ENCODE peak calls at places on chromosome 7, in nine cellular contexts. K is cardiac muscle cell, J is neural progenitor cell, M is endodermal cell, S is H1, V is PC-3, B is SK-N-SH, Y is PC-9, H is esophagus muscularis mucosa. X is an unnamed sample. For H3K4me1, the result is how much of the 10 kb centered on the place peaks cover.

GRCh38 chr7:6460990-6461584 is 13.3 kb upstream of the DAGLB start:
- DNase-seq in K (no peak), J (no peak), M (no peak), S (no peak), V (no peak), B (no peak), Y (no peak), H (no peak), X (no peak)

GRCh38 chr7:66169616-66170015 is 35.5 kb upstream of the TPST1 start:
- DNase-seq in K (no peak), J (no peak), M (no peak), S (no peak), V (no peak), B (no peak), Y (peak), H (no peak), X (peak)

GRCh38 chr7:10940748-10941358 is 32.8 kb upstream of the PHF14 start:
- DNase-seq in K (no peak), J (no peak), M (no peak), S (no peak), V (peak), B (peak), Y (peak), H (no peak), X (peak)

GRCh38 chr7:6637544-6638229 is 569 bp downstream of the ZNF316 start:
- DNase-seq in K (peak), J (peak), M (peak), S (no peak), V (peak), B (peak), Y (peak), H (no peak), X (no peak)

GRCh38 chr7:108396094-108396493 is 60.1 kb downstream of the NRCAM start:
- DNase-seq in K (no peak), J (no peak), M (no peak), S (no peak), V (no peak), B (no peak), Y (no peak), H (no peak), X (no peak)

GRCh38 chr7:34281260-34281659 is 375.9 kb downstream of the BMPER start:
- DNase-seq in K (no peak), J (no peak), M (no peak), S (no peak), V (no peak), B (no peak), Y (no peak), H (no peak), X (no peak)

GRCh38 chr7:12570529-12571461 is at the start of gene SCIN:
- DNase-seq in K (peak), J (peak), M (peak), S (no peak), V (peak), B (peak), Y (peak), H (no peak), X (no peak)

GRCh38 chr7:137703291-137704010 is 143.3 kb downstream of the DGKI start:
- DNase-seq in K (no peak), J (no peak), M (no peak), S (no peak), V (no peak), B (no peak), Y (no peak), H (no peak), X (no peak)

GRCh38 chr7:36227223-36227622 is 74.2 kb downstream of the EEPD1 start:
- DNase-seq in K (peak), J (no peak), M (no peak), S (no peak), V (no peak), B (no peak), Y (no peak), H (no peak), X (no peak)

GRCh38 chr7:112021348-112022044 is 184.7 kb downstream of the DOCK4 start:
- DNase-seq in K (no peak), J (no peak), M (no peak), S (no peak), V (no peak), B (no peak), Y (no peak), H (no peak), X (no peak)

GRCh38 chr7:35694161-35694783 is 663 bp downstream of the HERPUD2 start:
- DNase-seq in K (no peak), J (no peak), M (no peak), S (no peak), V (peak), B (peak), Y (no peak), H (no peak), X (peak)

GRCh38 chr7:39910108-39910869 is 39.8 kb upstream of the CDK13 start:
- DNase-seq in K (peak), J (no peak), M (no peak), S (no peak), V (no peak), B (no peak), Y (no peak), H (no peak), X (no peak)

GRCh38 chr7:145036592-145037386 is 200.9 kb upstream of the TPK1 start:
- DNase-seq in K (peak), J (peak), M (peak), S (peak), V (peak), B (peak), Y (peak), H (no peak), X (peak)

GRCh38 chr7:128094111-128094570 is 62.9 kb upstream of the LRRC4 start:
- DNase-seq in K (no peak), J (no peak), M (no peak), S (no peak), V (no peak), B (no peak), Y (no peak), H (no peak), X (no peak)

GRCh38 chr7:24034251-24034650 is 249.7 kb upstream of the NPY start:
- DNase-seq in K (no peak), J (no peak), M (no peak), S (no peak), V (no peak), B (no peak), Y (no peak), H (no peak), X (no peak)
- H3K4me3 ChIP-seq in K (no peak), J (no peak), M (no peak), S (no peak), V (no peak), B (no peak), Y (no peak), H (no peak), X (no peak)

GRCh38 chr7:27661776-27662489 is 750 bp downstream of the HIBADH start:
- DNase-seq in K (peak), J (no peak), M (peak), S (no peak), V (no peak), B (peak), Y (no peak), H (no peak), X (peak)

GRCh38 chr7:27662490-27663205 is at the start of gene HIBADH:
- DNase-seq in K (peak), J (peak), M (peak), S (peak), V (peak), B (peak), Y (peak), H (peak), X (peak)

DNA sequence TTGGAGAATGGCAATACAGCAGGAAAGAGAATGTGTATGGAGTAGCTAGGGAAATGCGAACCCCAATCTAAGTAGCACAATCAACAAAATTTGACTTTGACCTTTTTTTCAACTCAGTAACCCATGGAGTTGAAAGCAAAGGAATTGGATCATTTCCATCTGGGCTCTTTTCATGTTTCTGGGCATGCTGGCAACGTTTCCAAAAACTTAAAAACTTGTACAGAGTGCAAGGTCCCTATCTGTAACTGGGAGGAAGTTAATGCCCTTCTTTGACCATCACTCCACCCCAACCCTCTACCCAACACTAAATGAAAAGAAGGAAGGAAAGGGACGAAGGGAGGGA is 1.3 kb upstream of the HIBADH start:
- DNase-seq in K (no peak), J (no peak), M (no peak), S (no peak), V (no peak), B (no peak), Y (no peak), H (no peak), X (no peak)
- TF ChIP-seq CTCF in K (no peak), J (no peak), M (no peak), S (no peak), V (no peak), B (no peak), Y (no peak), H (no peak), X (no peak)

GRCh38 chr7:44051611-44052220 is 7.2 kb downstream of the DBNL start:
- DNase-seq in K (no peak), J (no peak), M (peak), S (no peak), V (no peak), B (no peak), Y (no peak), H (no peak), X (no peak)

GRCh38 chr7:44050121-44050914 is 5.8 kb downstream of the DBNL start:
- DNase-seq in K (no peak), J (no peak), M (peak), S (no peak), V (no peak), B (no peak), Y (no peak), H (no peak), X (no peak)

GRCh38 chr7:44048031-44048795 is 3.7 kb downstream of the DBNL start:
- DNase-seq in K (no peak), J (no peak), M (peak), S (no peak), V (no peak), B (no peak), Y (no peak), H (no peak), X (no peak)

GRCh38 chr7:44052771-44053365 is 8.4 kb downstream of the DBNL start:
- DNase-seq in K (no peak), J (no peak), M (no peak), S (no peak), V (no peak), B (no peak), Y (no peak), H (no peak), X (no peak)

DNA sequence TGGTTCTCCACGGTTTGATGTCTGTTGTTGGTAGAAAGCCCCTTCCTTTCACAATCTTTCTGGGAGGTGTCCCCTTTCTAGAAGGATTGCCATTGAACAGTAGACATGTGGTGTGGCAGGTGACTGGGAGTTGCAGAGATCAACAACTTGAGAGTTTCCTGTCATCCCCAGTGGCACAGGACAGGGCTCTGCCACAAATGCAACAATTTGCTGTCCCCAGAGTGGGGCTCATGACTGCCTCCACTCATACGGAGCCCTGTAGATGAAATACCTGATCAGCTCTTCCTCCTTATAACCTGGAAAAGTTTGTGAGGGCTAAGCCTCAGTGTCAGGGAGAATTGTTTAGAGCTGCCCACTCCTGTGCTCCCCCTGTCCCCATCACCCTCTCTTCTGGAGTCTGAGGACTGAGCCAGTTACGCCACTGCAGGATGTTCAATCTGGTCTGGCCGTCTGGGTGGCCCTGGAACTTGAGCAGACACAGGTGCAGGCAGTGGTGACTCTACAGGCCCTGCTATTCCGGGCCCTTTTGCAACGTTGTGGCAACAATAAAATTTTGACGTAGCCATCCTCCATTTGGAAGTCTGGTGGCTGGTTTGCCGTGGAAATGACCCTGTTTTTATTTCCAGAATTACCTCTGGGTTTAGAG is 6.5 kb downstream of the DBNL start:
- DNase-seq in K (no peak), J (no peak), M (peak), S (no peak), V (no peak), B (no peak), Y (no peak), H (no peak), X (no peak)
- H3K4me1 ChIP-seq in K (under half), J (under half), M (under half), S (under half), V (under half), B (under half), Y (under half), H (under half), X (under half)

GRCh38 chr7:110861163-110861562 is 229.8 kb upstream of the LRRN3 start:
- DNase-seq in K (no peak), J (no peak), M (no peak), S (no peak), V (no peak), B (no peak), Y (no peak), H (no peak), X (no peak)

GRCh38 chr7:110856704-110857103 is 234.2 kb upstream of the LRRN3 start:
- DNase-seq in K (no peak), J (no peak), M (no peak), S (no peak), V (peak), B (no peak), Y (no peak), H (no peak), X (peak)

GRCh38 chr7:110852156-110852858 is 238.6 kb upstream of the LRRN3 start:
- DNase-seq in K (no peak), J (no peak), M (no peak), S (no peak), V (peak), B (no peak), Y (no peak), H (no peak), X (peak)

GRCh38 chr7:110853263-110853662 is 237.7 kb upstream of the LRRN3 start:
- DNase-seq in K (no peak), J (no peak), M (no peak), S (no peak), V (no peak), B (no peak), Y (no peak), H (no peak), X (no peak)

GRCh38 chr7:110857106-110857505 is 233.8 kb upstream of the LRRN3 start:
- DNase-seq in K (no peak), J (no peak), M (no peak), S (no peak), V (no peak), B (no peak), Y (no peak), H (no peak), X (no peak)
- H3K4me3 ChIP-seq in K (no peak), J (no peak), M (no peak), S (no peak), V (no peak), B (no peak), Y (no peak), H (no peak), X (no peak)

DNA sequence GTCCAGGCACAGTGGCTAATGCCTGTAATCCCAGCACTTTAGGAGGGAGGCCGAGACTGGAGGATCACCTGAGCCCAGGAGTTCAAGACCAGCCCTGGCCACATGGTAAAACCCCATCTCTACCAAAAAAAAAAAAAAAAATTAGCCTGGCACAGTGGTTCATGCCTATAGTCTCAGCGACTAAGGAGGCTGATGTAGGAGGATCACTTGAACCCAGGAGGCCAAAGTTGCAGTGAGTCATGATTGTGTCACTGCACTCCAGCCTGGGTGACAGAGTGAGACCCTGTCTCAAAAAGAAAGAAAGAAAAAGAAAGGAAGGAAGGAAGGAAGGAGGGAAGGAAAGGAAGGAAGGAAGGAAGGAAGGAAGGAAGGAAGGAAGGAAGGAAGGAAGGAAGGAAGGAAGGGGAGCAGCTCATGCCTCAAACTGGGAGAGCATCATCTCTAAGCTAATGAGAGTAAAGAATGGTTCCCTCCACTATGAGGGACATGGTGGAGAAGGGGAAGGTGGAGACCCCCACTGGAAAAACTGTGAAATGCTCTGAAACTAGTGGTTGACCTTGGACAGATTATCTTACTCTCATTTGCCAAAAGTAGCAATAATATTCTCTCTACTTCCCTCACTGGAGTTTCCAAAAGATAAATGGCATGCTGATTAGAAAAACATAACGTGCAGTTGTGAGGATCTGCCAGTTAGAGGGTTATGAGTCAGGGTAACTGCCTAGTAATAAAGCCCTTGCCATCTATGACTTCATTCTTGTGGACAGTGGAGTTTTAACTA is 16.8 kb downstream of the GIMAP5 start:
- DNase-seq in K (peak), J (peak), M (peak), S (no peak), V (peak), B (peak), Y (no peak), H (no peak), X (peak)
- TF ChIP-seq CTCF in K (peak), J (peak), M (peak), S (peak), V (peak), B (peak), Y (no peak), H (no peak), X (peak)

GRCh38 chr7:95493247-95493646 is 7.5 kb downstream of the ASB4 start:
- DNase-seq in K (no peak), J (no peak), M (no peak), S (no peak), V (peak), B (no peak), Y (no peak), H (no peak), X (peak)

GRCh38 chr7:95493844-95494243 is 8.1 kb downstream of the ASB4 start:
- DNase-seq in K (no peak), J (no peak), M (no peak), S (no peak), V (no peak), B (no peak), Y (no peak), H (no peak), X (no peak)

GRCh38 chr7:95491201-95491600 is 5.5 kb downstream of the ASB4 start:
- DNase-seq in K (no peak), J (no peak), M (no peak), S (no peak), V (no peak), B (no peak), Y (no peak), H (no peak), X (no peak)

GRCh38 chr7:95490366-95490765 is 4.6 kb downstream of the ASB4 start:
- DNase-seq in K (no peak), J (no peak), M (no peak), S (no peak), V (no peak), B (no peak), Y (no peak), H (no peak), X (no peak)

GRCh38 chr7:95491634-95492314 is 6.0 kb downstream of the ASB4 start:
- DNase-seq in K (no peak), J (no peak), M (no peak), S (no peak), V (peak), B (no peak), Y (peak), H (no peak), X (peak)
- H3K4me1 ChIP-seq in K (under half), J (under half), M (under half), S (under half), V (under half), B (under half), Y (under half), H (under half), X (under half)

DNA sequence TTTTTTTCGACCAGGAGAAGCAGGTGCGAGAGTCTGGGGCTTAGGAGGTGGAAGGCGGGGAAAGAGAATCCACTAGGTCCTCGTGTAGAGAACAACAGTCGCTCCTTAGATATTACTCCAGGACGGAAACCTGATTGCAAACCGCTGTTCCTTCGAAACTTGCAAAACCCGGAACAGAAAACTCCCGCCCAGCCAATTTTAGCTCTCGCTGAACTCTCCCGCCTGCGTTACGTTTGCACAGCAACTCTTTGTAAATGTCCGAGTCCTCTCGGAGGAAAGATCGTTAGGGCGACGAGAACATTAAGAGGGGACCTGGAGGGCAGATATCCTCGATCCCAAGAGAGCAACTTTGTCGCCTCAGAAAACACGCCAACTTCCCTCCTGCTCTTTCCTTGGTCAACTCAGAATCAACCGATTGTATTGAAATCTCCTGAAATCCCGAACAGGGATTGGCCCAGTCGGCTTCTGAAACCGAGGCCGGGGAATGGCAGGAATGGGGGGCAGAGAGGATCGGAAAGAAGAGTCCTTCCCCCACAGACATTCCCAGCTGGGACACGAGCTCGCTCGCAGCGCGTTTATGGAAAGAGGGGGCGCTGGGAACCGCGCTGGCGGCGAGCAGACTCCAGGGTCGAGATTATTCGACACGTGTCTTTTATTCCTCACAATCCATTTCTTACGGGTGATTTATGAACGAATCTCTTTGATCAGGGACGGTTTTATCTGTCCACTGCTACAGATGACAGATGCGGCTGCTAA is 9.9 kb downstream of the TWIST1 start:
- DNase-seq in K (peak), J (peak), M (peak), S (no peak), V (peak), B (peak), Y (no peak), H (no peak), X (peak)
- H3K4me3 ChIP-seq in K (peak), J (peak), M (peak), S (peak), V (peak), B (peak), Y (no peak), H (peak), X (no peak)

GRCh38 chr7:113083132-113083833 is 3.3 kb downstream of the GPR85 start:
- DNase-seq in K (no peak), J (peak), M (no peak), S (no peak), V (no peak), B (no peak), Y (no peak), H (no peak), X (no peak)
- TF ChIP-seq CTCF in K (no peak), J (no peak), M (no peak), S (no peak), V (no peak), B (no peak), Y (no peak), H (no peak), X (no peak)

X was measured in mammary epithelial cell.